ENCODE peak calls at places on chromosomes 2 and 18, in nine cellular contexts. One of them, this sample, is unnamed.
A peak's percentile ranks its signal among the peaks of the same experiment; 100 is the strongest.

GRCh38 chr2:25168256-25169072 is at the start of gene POMC:
- DNase-seq in M059J: peak; percentile 24
- DNase-seq in effector memory CD8-positive, alpha-beta T cell: peak; percentile 26
- DNase-seq in BE2C: peak; percentile 49
- DNase-seq in nephron progenitor cell: peak; percentile 66
- DNase-seq in endothelial cell of umbilical vein: peak; percentile 22
- DNase-seq in progenitor cell of endocrine pancreas: peak; percentile 41
- DNase-seq in fibroblast of the conjunctiva: no peak
- DNase-seq in WERI-Rb-1: peak; percentile 35
- DNase-seq in this sample: peak; percentile 38

GRCh38 chr2:46377666-46378560 is 80.7 kb downstream of the EPAS1 start:
- DNase-seq in M059J: no peak
- DNase-seq in effector memory CD8-positive, alpha-beta T cell: no peak
- DNase-seq in BE2C: no peak
- DNase-seq in nephron progenitor cell: no peak
- DNase-seq in endothelial cell of umbilical vein: no peak
- DNase-seq in progenitor cell of endocrine pancreas: no peak
- DNase-seq in fibroblast of the conjunctiva: no peak
- DNase-seq in WERI-Rb-1: no peak
- DNase-seq in this sample: no peak

GRCh38 chr2:228602277-228602676 is 420.8 kb upstream of the SPHKAP start:
- DNase-seq in M059J: peak; percentile 35
- DNase-seq in effector memory CD8-positive, alpha-beta T cell: no peak
- DNase-seq in BE2C: no peak
- DNase-seq in nephron progenitor cell: no peak
- DNase-seq in endothelial cell of umbilical vein: no peak
- DNase-seq in progenitor cell of endocrine pancreas: no peak
- DNase-seq in fibroblast of the conjunctiva: no peak
- DNase-seq in WERI-Rb-1: no peak
- DNase-seq in this sample: no peak

GRCh38 chr2:241804326-241805276 is 4.4 kb upstream of the NEU4 start:
- DNase-seq in M059J: no peak
- DNase-seq in effector memory CD8-positive, alpha-beta T cell: no peak
- DNase-seq in BE2C: peak; percentile 78
- DNase-seq in nephron progenitor cell: peak; percentile 34
- DNase-seq in endothelial cell of umbilical vein: no peak
- DNase-seq in progenitor cell of endocrine pancreas: no peak
- DNase-seq in fibroblast of the conjunctiva: no peak
- DNase-seq in WERI-Rb-1: peak; percentile 7
- DNase-seq in this sample: no peak

GRCh38 chr2:80153151-80153550 is 151.4 kb downstream of the LRRTM1 start:
- DNase-seq in M059J: no peak
- DNase-seq in effector memory CD8-positive, alpha-beta T cell: no peak
- DNase-seq in BE2C: no peak
- DNase-seq in nephron progenitor cell: no peak
- DNase-seq in endothelial cell of umbilical vein: no peak
- DNase-seq in progenitor cell of endocrine pancreas: no peak
- DNase-seq in fibroblast of the conjunctiva: no peak
- DNase-seq in WERI-Rb-1: no peak
- DNase-seq in this sample: no peak

GRCh38 chr2:72806280-72806955 is 19.4 kb downstream of the EXOC6B start:
- DNase-seq in M059J: peak; percentile 13
- DNase-seq in effector memory CD8-positive, alpha-beta T cell: no peak
- DNase-seq in BE2C: no peak
- DNase-seq in nephron progenitor cell: no peak
- DNase-seq in endothelial cell of umbilical vein: no peak
- DNase-seq in progenitor cell of endocrine pancreas: no peak
- DNase-seq in fibroblast of the conjunctiva: no peak
- DNase-seq in WERI-Rb-1: no peak
- DNase-seq in this sample: no peak

GRCh38 chr18:58446661-58447060 is 182.2 kb downstream of the ALPK2 start:
- DNase-seq in M059J: no peak
- DNase-seq in effector memory CD8-positive, alpha-beta T cell: no peak
- DNase-seq in BE2C: no peak
- DNase-seq in nephron progenitor cell: no peak
- DNase-seq in endothelial cell of umbilical vein: no peak
- DNase-seq in progenitor cell of endocrine pancreas: no peak
- DNase-seq in fibroblast of the conjunctiva: no peak
- DNase-seq in WERI-Rb-1: no peak
- DNase-seq in this sample: no peak

GRCh38 chr2:1231664-1232063 is 181.6 kb upstream of the TPO start:
- DNase-seq in M059J: no peak
- DNase-seq in effector memory CD8-positive, alpha-beta T cell: no peak
- DNase-seq in BE2C: no peak
- DNase-seq in nephron progenitor cell: no peak
- DNase-seq in endothelial cell of umbilical vein: no peak
- DNase-seq in progenitor cell of endocrine pancreas: no peak
- DNase-seq in fibroblast of the conjunctiva: no peak
- DNase-seq in WERI-Rb-1: no peak
- DNase-seq in this sample: no peak

GRCh38 chr2:224870341-224870740 is 154.2 kb upstream of the CCDC195 start:
- DNase-seq in M059J: peak; percentile 61
- DNase-seq in effector memory CD8-positive, alpha-beta T cell: no peak
- DNase-seq in BE2C: no peak
- DNase-seq in nephron progenitor cell: no peak
- DNase-seq in endothelial cell of umbilical vein: no peak
- DNase-seq in progenitor cell of endocrine pancreas: no peak
- DNase-seq in fibroblast of the conjunctiva: no peak
- DNase-seq in WERI-Rb-1: no peak
- DNase-seq in this sample: no peak

GRCh38 chr2:205892141-205893064 is 193.6 kb downstream of the INO80D start:
- DNase-seq in M059J: peak; percentile 79
- DNase-seq in effector memory CD8-positive, alpha-beta T cell: no peak
- DNase-seq in BE2C: peak; percentile 52
- DNase-seq in nephron progenitor cell: no peak
- DNase-seq in endothelial cell of umbilical vein: no peak
- DNase-seq in progenitor cell of endocrine pancreas: no peak
- DNase-seq in fibroblast of the conjunctiva: no peak
- DNase-seq in WERI-Rb-1: no peak
- DNase-seq in this sample: peak; percentile 3

GRCh38 chr2:241771286-241772062 is 5.1 kb upstream of the GAL3ST2 start:
- DNase-seq in M059J: no peak
- DNase-seq in effector memory CD8-positive, alpha-beta T cell: no peak
- DNase-seq in BE2C: peak; percentile 13
- DNase-seq in nephron progenitor cell: no peak
- DNase-seq in endothelial cell of umbilical vein: no peak
- DNase-seq in progenitor cell of endocrine pancreas: no peak
- DNase-seq in fibroblast of the conjunctiva: peak; percentile 31
- DNase-seq in WERI-Rb-1: peak; percentile 92
- DNase-seq in this sample: peak; percentile 17

GRCh38 chr2:60070166-60070565 is 483.3 kb downstream of the BCL11A start:
- DNase-seq in M059J: no peak
- DNase-seq in effector memory CD8-positive, alpha-beta T cell: no peak
- DNase-seq in BE2C: no peak
- DNase-seq in nephron progenitor cell: no peak
- DNase-seq in endothelial cell of umbilical vein: no peak
- DNase-seq in progenitor cell of endocrine pancreas: no peak
- DNase-seq in fibroblast of the conjunctiva: no peak
- DNase-seq in WERI-Rb-1: no peak
- DNase-seq in this sample: no peak

GRCh38 chr2:9380702-9381628 is 42.4 kb downstream of the ITGB1BP1 start:
- DNase-seq in M059J: peak; percentile 92
- DNase-seq in effector memory CD8-positive, alpha-beta T cell: no peak
- DNase-seq in BE2C: peak; percentile 59
- DNase-seq in nephron progenitor cell: no peak
- DNase-seq in endothelial cell of umbilical vein: peak; percentile 68
- DNase-seq in progenitor cell of endocrine pancreas: no peak
- DNase-seq in fibroblast of the conjunctiva: peak; percentile 93
- DNase-seq in WERI-Rb-1: peak; percentile 76
- DNase-seq in this sample: peak; percentile 89

GRCh38 chr2:109005686-109006204 is 16.7 kb upstream of the EDAR start:
- DNase-seq in M059J: peak; percentile 20
- DNase-seq in effector memory CD8-positive, alpha-beta T cell: no peak
- DNase-seq in BE2C: no peak
- DNase-seq in nephron progenitor cell: no peak
- DNase-seq in endothelial cell of umbilical vein: no peak
- DNase-seq in progenitor cell of endocrine pancreas: no peak
- DNase-seq in fibroblast of the conjunctiva: peak; percentile 1
- DNase-seq in WERI-Rb-1: no peak
- DNase-seq in this sample: no peak

GRCh38 chr18:44579028-44579692 is 101.5 kb upstream of the SETBP1 start:
- DNase-seq in M059J: peak; percentile 54
- DNase-seq in effector memory CD8-positive, alpha-beta T cell: no peak
- DNase-seq in BE2C: peak; percentile 8
- DNase-seq in nephron progenitor cell: no peak
- DNase-seq in endothelial cell of umbilical vein: no peak
- DNase-seq in progenitor cell of endocrine pancreas: no peak
- DNase-seq in fibroblast of the conjunctiva: no peak
- DNase-seq in WERI-Rb-1: peak; percentile 9
- DNase-seq in this sample: no peak

GRCh38 chr2:241035142-241035817 is 36.9 kb downstream of the SNED1 start:
- DNase-seq in M059J: no peak
- DNase-seq in effector memory CD8-positive, alpha-beta T cell: peak; percentile 14
- DNase-seq in BE2C: no peak
- DNase-seq in nephron progenitor cell: peak; percentile 41
- DNase-seq in endothelial cell of umbilical vein: no peak
- DNase-seq in progenitor cell of endocrine pancreas: no peak
- DNase-seq in fibroblast of the conjunctiva: no peak
- DNase-seq in WERI-Rb-1: no peak
- DNase-seq in this sample: no peak

GRCh38 chr2:25029183-25029554 is 12.7 kb upstream of the EFR3B start:
- DNase-seq in M059J: no peak
- DNase-seq in effector memory CD8-positive, alpha-beta T cell: no peak
- DNase-seq in BE2C: no peak
- DNase-seq in nephron progenitor cell: no peak
- DNase-seq in endothelial cell of umbilical vein: no peak
- DNase-seq in progenitor cell of endocrine pancreas: no peak
- DNase-seq in fibroblast of the conjunctiva: no peak
- DNase-seq in WERI-Rb-1: no peak
- DNase-seq in this sample: no peak

GRCh38 chr18:267380-267687 is 513 bp downstream of the THOC1 start:
- DNase-seq in M059J: no peak
- DNase-seq in effector memory CD8-positive, alpha-beta T cell: no peak
- DNase-seq in BE2C: no peak
- DNase-seq in nephron progenitor cell: no peak
- DNase-seq in endothelial cell of umbilical vein: no peak
- DNase-seq in progenitor cell of endocrine pancreas: no peak
- DNase-seq in fibroblast of the conjunctiva: no peak
- DNase-seq in WERI-Rb-1: peak; percentile 57
- DNase-seq in this sample: no peak

GRCh38 chr2:16330571-16331351 is 334.9 kb downstream of the CYRIA start:
- DNase-seq in M059J: peak; percentile 3
- DNase-seq in effector memory CD8-positive, alpha-beta T cell: no peak
- DNase-seq in BE2C: peak; percentile 100
- DNase-seq in nephron progenitor cell: peak; percentile 63
- DNase-seq in endothelial cell of umbilical vein: no peak
- DNase-seq in progenitor cell of endocrine pancreas: peak; percentile 22
- DNase-seq in fibroblast of the conjunctiva: no peak
- DNase-seq in WERI-Rb-1: no peak
- DNase-seq in this sample: no peak

GRCh38 chr2:182870227-182870626 is 3.8 kb upstream of the FRZB start:
- DNase-seq in M059J: peak; percentile 22
- DNase-seq in effector memory CD8-positive, alpha-beta T cell: no peak
- DNase-seq in BE2C: peak; percentile 50
- DNase-seq in nephron progenitor cell: no peak
- DNase-seq in endothelial cell of umbilical vein: no peak
- DNase-seq in progenitor cell of endocrine pancreas: no peak
- DNase-seq in fibroblast of the conjunctiva: no peak
- DNase-seq in WERI-Rb-1: peak; percentile 57
- DNase-seq in this sample: peak; percentile 23

GRCh38 chr2:234961784-234962183 is 10.0 kb downstream of the SH3BP4 start:
- DNase-seq in M059J: no peak
- DNase-seq in effector memory CD8-positive, alpha-beta T cell: no peak
- DNase-seq in BE2C: no peak
- DNase-seq in nephron progenitor cell: no peak
- DNase-seq in endothelial cell of umbilical vein: no peak
- DNase-seq in progenitor cell of endocrine pancreas: no peak
- DNase-seq in fibroblast of the conjunctiva: no peak
- DNase-seq in WERI-Rb-1: no peak
- DNase-seq in this sample: no peak

GRCh38 chr2:98457045-98457696 is 12.5 kb downstream of the INPP4A start:
- DNase-seq in M059J: peak; percentile 96
- DNase-seq in effector memory CD8-positive, alpha-beta T cell: no peak
- DNase-seq in BE2C: no peak
- DNase-seq in nephron progenitor cell: no peak
- DNase-seq in endothelial cell of umbilical vein: peak; percentile 45
- DNase-seq in progenitor cell of endocrine pancreas: no peak
- DNase-seq in fibroblast of the conjunctiva: peak; percentile 35
- DNase-seq in WERI-Rb-1: no peak
- DNase-seq in this sample: peak; percentile 30

GRCh38 chr18:69885841-69886531 is 61.7 kb downstream of the CD226 start:
- DNase-seq in M059J: no peak
- DNase-seq in effector memory CD8-positive, alpha-beta T cell: peak; percentile 9
- DNase-seq in BE2C: no peak
- DNase-seq in nephron progenitor cell: no peak
- DNase-seq in endothelial cell of umbilical vein: no peak
- DNase-seq in progenitor cell of endocrine pancreas: no peak
- DNase-seq in fibroblast of the conjunctiva: no peak
- DNase-seq in WERI-Rb-1: no peak
- DNase-seq in this sample: no peak

GRCh38 chr2:175049671-175050070 is 44.5 kb upstream of the CHN1 start:
- DNase-seq in M059J: no peak
- DNase-seq in effector memory CD8-positive, alpha-beta T cell: no peak
- DNase-seq in BE2C: no peak
- DNase-seq in nephron progenitor cell: no peak
- DNase-seq in endothelial cell of umbilical vein: no peak
- DNase-seq in progenitor cell of endocrine pancreas: no peak
- DNase-seq in fibroblast of the conjunctiva: no peak
- DNase-seq in WERI-Rb-1: no peak
- DNase-seq in this sample: no peak

GRCh38 chr2:107278672-107279071 is 392.7 kb upstream of the ST6GAL2 start:
- DNase-seq in M059J: no peak
- DNase-seq in effector memory CD8-positive, alpha-beta T cell: no peak
- DNase-seq in BE2C: no peak
- DNase-seq in nephron progenitor cell: no peak
- DNase-seq in endothelial cell of umbilical vein: no peak
- DNase-seq in progenitor cell of endocrine pancreas: no peak
- DNase-seq in fibroblast of the conjunctiva: no peak
- DNase-seq in WERI-Rb-1: no peak
- DNase-seq in this sample: no peak

GRCh38 chr2:69724540-69725159 is 17.3 kb upstream of the ANXA4 start:
- DNase-seq in M059J: peak; percentile 72
- DNase-seq in effector memory CD8-positive, alpha-beta T cell: peak; percentile 88
- DNase-seq in BE2C: peak; percentile 75
- DNase-seq in nephron progenitor cell: peak; percentile 93
- DNase-seq in endothelial cell of umbilical vein: peak; percentile 80
- DNase-seq in progenitor cell of endocrine pancreas: peak; percentile 81
- DNase-seq in fibroblast of the conjunctiva: peak; percentile 65
- DNase-seq in WERI-Rb-1: peak; percentile 91
- DNase-seq in this sample: peak; percentile 88

GRCh38 chr2:84946204-84947009 is 24.6 kb upstream of the KCMF1 start:
- DNase-seq in M059J: peak; percentile 94
- DNase-seq in effector memory CD8-positive, alpha-beta T cell: peak; percentile 27
- DNase-seq in BE2C: no peak
- DNase-seq in nephron progenitor cell: no peak
- DNase-seq in endothelial cell of umbilical vein: peak; percentile 61
- DNase-seq in progenitor cell of endocrine pancreas: no peak
- DNase-seq in fibroblast of the conjunctiva: no peak
- DNase-seq in WERI-Rb-1: no peak
- DNase-seq in this sample: peak; percentile 74

GRCh38 chr2:203340791-203341487 is 12.7 kb downstream of the ABI2 start:
- DNase-seq in M059J: peak; percentile 97
- DNase-seq in effector memory CD8-positive, alpha-beta T cell: no peak
- DNase-seq in BE2C: no peak
- DNase-seq in nephron progenitor cell: no peak
- DNase-seq in endothelial cell of umbilical vein: peak; percentile 81
- DNase-seq in progenitor cell of endocrine pancreas: no peak
- DNase-seq in fibroblast of the conjunctiva: peak; percentile 63
- DNase-seq in WERI-Rb-1: no peak
- DNase-seq in this sample: peak; percentile 86

GRCh38 chr2:215705771-215706261 is 269.9 kb upstream of the FN1 start:
- DNase-seq in M059J: no peak
- DNase-seq in effector memory CD8-positive, alpha-beta T cell: no peak
- DNase-seq in BE2C: no peak
- DNase-seq in nephron progenitor cell: no peak
- DNase-seq in endothelial cell of umbilical vein: no peak
- DNase-seq in progenitor cell of endocrine pancreas: no peak
- DNase-seq in fibroblast of the conjunctiva: no peak
- DNase-seq in WERI-Rb-1: peak; percentile 37
- DNase-seq in this sample: no peak

GRCh38 chr18:34771958-34772357 is 61.9 kb downstream of the DTNA start:
- DNase-seq in M059J: no peak
- DNase-seq in effector memory CD8-positive, alpha-beta T cell: no peak
- DNase-seq in BE2C: no peak
- DNase-seq in nephron progenitor cell: no peak
- DNase-seq in endothelial cell of umbilical vein: no peak
- DNase-seq in progenitor cell of endocrine pancreas: no peak
- DNase-seq in fibroblast of the conjunctiva: no peak
- DNase-seq in WERI-Rb-1: no peak
- DNase-seq in this sample: no peak

GRCh38 chr2:177187631-177188312 is 24.8 kb upstream of the HNRNPA3 start:
- DNase-seq in M059J: no peak
- DNase-seq in effector memory CD8-positive, alpha-beta T cell: no peak
- DNase-seq in BE2C: no peak
- DNase-seq in nephron progenitor cell: peak; percentile 39
- DNase-seq in endothelial cell of umbilical vein: no peak
- DNase-seq in progenitor cell of endocrine pancreas: no peak
- DNase-seq in fibroblast of the conjunctiva: peak; percentile 65
- DNase-seq in WERI-Rb-1: no peak
- DNase-seq in this sample: no peak